ENCODE peak calls at places on chromosomes 2 and 18, in seven cellular contexts. T is pancreas, I is endothelial cell of umbilical vein, U is adipocyte, P is tibial nerve, Y is IMR-90, B is GM23248. Q is an unnamed sample. For H3K4me1, the result is how much of the 10 kb centered on the place peaks cover.

GRCh38 chr2:149100739-149101699 is 62.5 kb downstream of the LYPD6B start:
- DNase-seq in T (no peak), I (no peak), U (no peak), P (no peak), Y (no peak), B (peak), Q (no peak)

GRCh38 chr18:74994502-74995403 is 214.2 kb downstream of the PTGR3 start:
- DNase-seq in T (no peak), I (peak), U (no peak), P (no peak), Y (peak), B (peak), Q (no peak)

GRCh38 chr2:121529439-121530209 is 1.1 kb upstream of the RNU4ATAC start:
- DNase-seq in T (peak), I (no peak), U (peak), P (no peak), Y (peak), B (peak), Q (no peak)

GRCh38 chr2:241943961-241944575 is 74.5 kb downstream of the RTP5 start:
- DNase-seq in T (no peak), I (no peak), U (no peak), P (no peak), Y (no peak), B (no peak), Q (no peak)

GRCh38 chr2:23482607-23483006 is 97.6 kb downstream of the KLHL29 start:
- DNase-seq in T (no peak), I (no peak), U (no peak), P (no peak), Y (peak), B (no peak), Q (no peak)

GRCh38 chr2:144515694-144516416 is 4.1 kb downstream of the ZEB2 start:
- DNase-seq in T (peak), I (peak), U (peak), P (peak), Y (no peak), B (peak), Q (no peak)

GRCh38 chr2:89763581-89764485 is 1072.4 kb downstream of the RPIA start:
- DNase-seq in T (peak), I (no peak), U (no peak), P (no peak), Y (no peak), B (no peak), Q (peak)

GRCh38 chr2:162242586-162243304 is 500 bp downstream of the FAP start:
- DNase-seq in T (no peak), I (peak), U (peak), P (no peak), Y (peak), B (peak), Q (no peak)

GRCh38 chr18:35026407-35027061 is 14.7 kb upstream of the MAPRE2 start:
- DNase-seq in T (no peak), I (no peak), U (no peak), P (no peak), Y (no peak), B (no peak), Q (no peak)

GRCh38 chr2:3124921-3125760 is 252.5 kb downstream of the EIPR1 start:
- DNase-seq in T (no peak), I (no peak), U (no peak), P (no peak), Y (no peak), B (no peak), Q (no peak)

GRCh38 chr18:58762781-58763171 is 91.5 kb downstream of the MALT1 start:
- DNase-seq in T (no peak), I (no peak), U (no peak), P (no peak), Y (no peak), B (no peak), Q (no peak)

GRCh38 chr18:31102941-31103340 is 720 bp upstream of the DSC2 start:
- DNase-seq in T (no peak), I (no peak), U (no peak), P (no peak), Y (no peak), B (no peak), Q (no peak)

GRCh38 chr2:214593723-214594122 is 182.9 kb downstream of the VWC2L start:
- DNase-seq in T (no peak), I (no peak), U (peak), P (no peak), Y (peak), B (peak), Q (no peak)

GRCh38 chr2:1224901-1225300 is 188.4 kb upstream of the TPO start:
- DNase-seq in T (no peak), I (no peak), U (no peak), P (no peak), Y (no peak), B (no peak), Q (no peak)

GRCh38 chr2:8677646-8678592 is 3.9 kb upstream of the ID2 start:
- DNase-seq in T (peak), I (peak), U (peak), P (peak), Y (peak), B (peak), Q (peak)

GRCh38 chr18:14221689-14222088 is 89.5 kb upstream of the ZNF519 start:
- DNase-seq in T (peak), I (no peak), U (no peak), P (no peak), Y (no peak), B (no peak), Q (no peak)

GRCh38 chr2:46836295-46837111 is 79.1 kb downstream of the MCFD2 start:
- DNase-seq in T (no peak), I (no peak), U (no peak), P (no peak), Y (peak), B (peak), Q (no peak)

GRCh38 chr2:142938240-142938639 is 60.8 kb downstream of the KYNU start:
- DNase-seq in T (no peak), I (no peak), U (no peak), P (no peak), Y (no peak), B (no peak), Q (no peak)

DNA sequence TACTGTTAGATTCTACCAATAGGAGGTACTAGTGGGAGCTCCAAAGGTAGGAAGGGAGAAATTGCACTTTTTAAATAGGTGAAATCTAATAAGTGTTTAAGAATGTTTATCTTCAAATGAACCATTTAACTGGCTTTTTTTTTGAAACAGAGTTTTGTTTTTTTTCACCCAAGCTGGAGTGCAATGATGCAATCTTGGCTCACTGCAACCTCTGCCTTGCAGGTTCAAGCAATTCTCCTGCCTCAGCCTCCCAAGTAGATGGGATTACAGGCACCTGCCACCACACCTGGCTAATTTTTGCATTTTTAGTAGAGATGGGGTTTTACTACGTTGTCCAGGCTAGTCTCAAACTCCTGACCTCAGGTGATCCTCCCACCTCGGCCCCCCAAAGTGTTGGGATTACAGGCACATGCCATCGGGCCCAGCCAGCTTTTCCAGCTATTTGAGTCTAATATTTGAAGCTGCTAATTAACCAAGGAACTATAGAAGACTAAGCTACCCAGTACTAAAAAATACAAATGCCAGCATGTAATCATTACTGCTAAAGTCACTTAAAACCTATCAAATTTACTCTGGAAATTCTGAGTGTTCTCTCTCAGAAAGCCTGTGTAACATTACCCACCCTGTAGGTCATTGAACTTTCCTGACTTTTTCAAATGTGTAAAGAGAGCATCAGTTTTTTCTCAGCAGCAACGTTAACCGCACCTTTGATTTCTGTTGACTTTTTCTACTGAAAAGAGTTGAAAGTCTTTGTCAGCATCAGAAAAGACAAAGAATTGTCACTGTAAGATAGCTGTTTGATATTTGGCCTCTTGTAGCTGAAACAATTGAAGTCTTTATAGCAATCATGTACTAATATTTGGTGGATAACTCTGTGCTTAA is 24.6 kb upstream of the RNF149 start:
- DNase-seq in T (no peak), I (no peak), U (no peak), P (no peak), Y (no peak), B (no peak), Q (no peak)
- H3K4me1 ChIP-seq in T (under half), I (under half), U (under half), P (under half), Y (under half), B (under half), Q (under half)

DNA sequence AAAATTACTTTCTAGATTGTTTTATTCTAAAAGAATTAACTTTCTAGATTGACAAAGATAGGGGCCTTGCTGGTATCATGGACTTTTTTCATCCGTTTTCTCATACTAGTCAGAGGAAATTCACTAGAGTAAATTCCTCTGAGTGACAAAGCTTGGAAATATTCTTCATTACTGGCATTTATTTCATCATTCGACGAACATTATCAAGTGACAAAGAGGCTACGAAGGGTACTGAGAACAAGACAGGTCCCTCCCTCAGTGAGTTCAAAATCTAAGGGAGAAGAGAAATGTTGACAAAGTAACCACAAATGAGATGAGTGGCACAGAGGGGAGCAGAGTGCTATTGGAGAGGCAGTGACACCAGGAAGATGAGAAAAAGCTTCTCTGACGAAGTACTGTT is 4.3 kb downstream of the EPG5 start:
- DNase-seq in T (no peak), I (no peak), U (peak), P (no peak), Y (peak), B (peak), Q (no peak)
- H3K4me3 ChIP-seq in T (no peak), I (no peak), U (no peak), P (no peak), Y (no peak), B (peak), Q (no peak)

DNA sequence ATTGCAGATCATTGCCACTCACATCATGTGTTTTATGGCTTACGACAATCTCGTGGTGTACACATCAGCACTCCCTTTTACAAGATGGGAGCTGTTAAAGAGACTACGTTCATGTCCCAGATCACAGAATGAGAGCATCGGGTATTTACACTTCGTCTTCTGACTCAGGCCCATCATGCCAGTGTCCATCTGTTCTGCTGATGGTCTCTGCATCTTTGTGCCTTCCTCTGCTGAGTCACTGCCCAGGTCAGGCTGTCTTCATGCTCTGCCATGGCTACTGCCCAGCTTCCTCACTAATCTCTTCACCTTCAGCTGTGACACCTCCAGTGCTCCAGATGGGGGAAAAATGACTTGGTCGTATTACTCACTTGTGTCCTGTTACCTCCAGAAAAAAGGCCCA is 334.3 kb downstream of the SOCS6 start:
- DNase-seq in T (no peak), I (no peak), U (no peak), P (no peak), Y (no peak), B (no peak), Q (no peak)
- H3K4me1 ChIP-seq in T (under half), I (under half), U (under half), P (under half), Y (under half), B (under half), Q (under half)

GRCh38 chr2:231124833-231125232 is at the start of gene HTR2B:
- DNase-seq in T (no peak), I (peak), U (no peak), P (peak), Y (peak), B (no peak), Q (no peak)
- H3K4me3 ChIP-seq in T (no peak), I (peak), U (peak), P (no peak), Y (no peak), B (no peak), Q (peak)

DNA sequence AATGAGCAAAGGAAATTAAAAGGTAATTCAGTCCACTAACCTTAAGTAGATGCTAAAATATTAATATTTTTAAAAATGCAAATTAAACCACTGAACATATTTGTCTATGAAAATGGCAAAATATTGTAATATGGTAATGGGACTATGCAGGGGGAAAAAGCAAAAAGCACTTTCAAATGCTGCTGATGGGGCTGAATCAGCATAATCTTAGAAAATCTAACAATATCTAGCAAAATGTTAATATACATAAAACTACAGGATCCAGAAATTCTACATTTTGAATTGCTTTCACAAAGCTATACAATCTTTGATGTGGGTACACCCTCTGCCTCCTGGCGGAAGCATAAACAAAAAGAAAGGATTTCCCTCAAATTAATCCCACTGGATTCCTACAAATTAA is 86.9 kb upstream of the DTNB start:
- DNase-seq in T (no peak), I (no peak), U (peak), P (no peak), Y (no peak), B (no peak), Q (no peak)
- H3K4me1 ChIP-seq in T (under half), I (under half), U (under half), P (under half), Y (under half), B (under half), Q (under half)

GRCh38 chr18:48833701-48834394 is 116.9 kb downstream of the SMAD7 start:
- DNase-seq in T (peak), I (no peak), U (peak), P (no peak), Y (peak), B (no peak), Q (peak)

GRCh38 chr18:48834421-48835011 is 116.2 kb downstream of the SMAD7 start:
- DNase-seq in T (peak), I (peak), U (peak), P (peak), Y (peak), B (peak), Q (peak)

GRCh38 chr18:48831113-48831759 is 119.5 kb downstream of the SMAD7 start:
- DNase-seq in T (peak), I (no peak), U (no peak), P (no peak), Y (no peak), B (no peak), Q (no peak)

GRCh38 chr18:48831802-48832201 is 119.0 kb downstream of the SMAD7 start:
- DNase-seq in T (peak), I (no peak), U (no peak), P (no peak), Y (no peak), B (no peak), Q (peak)

DNA sequence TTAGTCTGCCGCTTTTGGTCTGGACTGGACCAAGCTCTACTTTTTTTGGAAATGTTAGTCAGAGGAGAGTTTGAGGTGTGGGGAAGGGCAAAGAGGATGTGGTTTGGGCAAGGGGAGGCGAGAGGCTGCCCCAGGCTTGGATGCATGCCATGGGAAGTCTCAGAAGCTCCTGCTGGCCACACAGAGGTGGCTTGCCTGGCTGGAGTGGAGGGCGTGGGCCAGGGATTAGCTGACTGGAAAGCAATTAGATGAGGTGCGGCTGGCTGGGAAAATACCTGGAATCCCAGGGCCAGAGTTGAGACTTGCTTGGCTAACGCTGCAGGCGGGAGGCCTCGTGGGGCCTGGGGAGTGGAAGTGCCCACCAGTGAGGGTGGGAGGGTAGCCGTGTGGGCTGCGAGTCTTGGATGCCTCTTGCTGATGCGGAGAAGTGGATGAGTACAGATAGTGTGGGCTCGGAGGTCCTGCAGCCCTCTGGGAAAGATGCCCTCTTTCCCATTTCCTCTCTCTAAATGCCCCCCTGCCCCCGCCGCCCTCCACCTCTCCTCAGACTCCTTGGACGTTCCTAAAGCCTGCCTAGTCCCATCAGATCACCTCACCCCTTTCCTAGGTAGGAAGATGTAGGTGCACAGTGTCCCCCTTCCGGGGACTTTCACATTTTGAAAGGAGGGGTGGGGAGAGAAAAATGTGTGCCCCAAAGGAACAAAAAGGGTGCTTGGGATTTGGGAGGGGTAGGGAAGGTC is 117.6 kb downstream of the SMAD7 start:
- DNase-seq in T (peak), I (no peak), U (peak), P (no peak), Y (peak), B (peak), Q (peak)
- H3K4me3 ChIP-seq in T (no peak), I (no peak), U (no peak), P (no peak), Y (no peak), B (peak), Q (no peak)

GRCh38 chr2:60512063-60512622 is 41.3 kb downstream of the BCL11A start:
- DNase-seq in T (no peak), I (no peak), U (no peak), P (no peak), Y (no peak), B (no peak), Q (no peak)
- H3K4me1 ChIP-seq in T (under half), I (under half), U (under half), P (under half), Y (under half), B (under half), Q (under half)

DNA sequence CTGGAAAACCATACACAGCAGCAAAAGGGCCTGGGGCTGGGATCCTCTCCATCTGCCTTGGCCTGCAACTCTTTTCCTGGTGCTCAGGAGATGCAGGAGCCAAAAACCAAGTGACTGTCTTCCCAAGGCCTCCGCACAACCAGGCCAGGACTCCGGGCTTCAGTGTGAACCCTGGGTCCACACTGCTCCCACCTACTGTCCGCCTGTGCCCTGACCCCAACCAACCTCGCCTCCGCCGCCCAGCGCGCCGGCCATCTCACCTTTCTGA is 1.1 kb downstream of the FEV start:
- DNase-seq in T (no peak), I (no peak), U (no peak), P (no peak), Y (no peak), B (no peak), Q (no peak)
- H3K4me3 ChIP-seq in T (no peak), I (no peak), U (no peak), P (no peak), Y (no peak), B (no peak), Q (no peak)

DNA sequence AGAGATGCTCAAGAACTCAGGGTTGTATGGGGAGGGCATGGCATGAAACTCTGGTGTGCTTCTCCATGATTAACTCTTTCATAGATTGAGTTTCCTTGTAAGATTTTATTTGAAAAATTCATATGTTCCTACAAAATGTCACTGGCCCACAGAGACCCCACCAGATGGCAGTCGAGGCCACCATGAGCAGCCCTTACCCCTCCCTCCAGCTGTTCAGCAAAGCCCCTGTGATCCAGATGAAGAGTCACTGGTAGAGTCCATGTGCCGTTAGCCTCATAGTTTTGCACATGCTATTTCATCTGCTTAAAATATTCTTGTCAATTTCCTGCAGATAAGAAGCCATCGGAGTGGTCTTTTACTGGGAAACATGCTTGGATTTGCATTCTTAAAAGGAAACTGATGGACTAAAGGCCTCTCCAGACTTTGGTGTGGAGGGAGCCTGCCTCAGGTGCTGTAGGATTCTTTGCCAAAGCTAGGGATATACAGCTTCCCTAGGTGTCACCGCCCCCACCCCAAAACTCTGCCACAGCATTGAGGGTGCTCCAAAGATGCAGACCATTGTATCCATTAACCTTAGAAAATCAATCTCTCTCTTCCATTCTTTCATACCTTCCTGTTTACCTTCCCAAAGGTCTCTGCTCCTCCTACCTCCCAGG is 18.8 kb downstream of the ZNF385B start:
- DNase-seq in T (no peak), I (peak), U (peak), P (no peak), Y (no peak), B (peak), Q (no peak)
- H3K4me1 ChIP-seq in T (under half), I (under half), U (under half), P (under half), Y (under half), B (under half), Q (under half)

Q was measured in ascending aorta.